ENCODE peak calls at places on chromosomes 11 and 22, in ten cellular contexts. D is sigmoid colon; Q is HFFc6; M is activated CD4-positive, alpha-beta T cell treated with anti-CD3 and anti-CD28 coated beads for 24 hours; I is NCI-H1092 treated with DMSO at 0.1 percent for 48 hours; N is HCT116; V is left lung; O is activated T-cell treated with anti-CD3 and anti-CD28 coated beads, Interleukin-2, amount 50 U/mL, for 72 hours; X is T-cell; Y is C1 segment of cervical spinal cord. J is an unnamed sample.

GRCh38 chr11:34461215-34461614 is 22.5 kb downstream of the CAT start:
- DNase-seq in D (no peak), Q (no peak), M (no peak), I (no peak), N (no peak), V (no peak), O (no peak), X (no peak), Y (no peak), J (no peak)

GRCh38 chr11:31340903-31341572 is 28.5 kb downstream of the DCDC1 start:
- DNase-seq in D (no peak), Q (peak), M (no peak), I (peak), N (peak), V (no peak), O (peak), X (no peak), Y (no peak), J (no peak)

GRCh38 chr11:101003468-101003867 is 126.1 kb downstream of the PGR start:
- DNase-seq in D (no peak), Q (no peak), M (no peak), I (no peak), N (peak), V (no peak), O (no peak), X (no peak), Y (no peak), J (no peak)

GRCh38 chr11:28919194-28919593 is 811.0 kb downstream of the METTL15 start:
- DNase-seq in D (no peak), Q (no peak), M (no peak), I (no peak), N (no peak), V (no peak), O (no peak), X (no peak), Y (no peak), J (no peak)

GRCh38 chr11:16986434-16987204 is 27.6 kb downstream of the PLEKHA7 start:
- DNase-seq in D (no peak), Q (no peak), M (peak), I (no peak), N (no peak), V (no peak), O (peak), X (peak), Y (no peak), J (peak)

GRCh38 chr11:76208829-76209670 is 2.7 kb upstream of the WNT11 start:
- DNase-seq in D (peak), Q (no peak), M (peak), I (peak), N (no peak), V (peak), O (peak), X (peak), Y (no peak), J (peak)

GRCh38 chr22:50189849-50190181 is 4.1 kb downstream of the TRABD start:
- DNase-seq in D (no peak), Q (no peak), M (no peak), I (no peak), N (no peak), V (no peak), O (no peak), X (no peak), Y (no peak), J (no peak)

GRCh38 chr11:30322162-30322561 is 742 bp upstream of the ARL14EP start:
- DNase-seq in D (no peak), Q (no peak), M (no peak), I (no peak), N (no peak), V (no peak), O (no peak), X (no peak), Y (no peak), J (no peak)

GRCh38 chr22:31537019-31537535 is 40.7 kb downstream of the SFI1 start:
- DNase-seq in D (peak), Q (no peak), M (no peak), I (no peak), N (no peak), V (no peak), O (peak), X (no peak), Y (no peak), J (no peak)

GRCh38 chr22:23054531-23055257 is 15.6 kb upstream of the GNAZ start:
- DNase-seq in D (no peak), Q (no peak), M (no peak), I (no peak), N (no peak), V (no peak), O (no peak), X (peak), Y (no peak), J (no peak)

GRCh38 chr22:29536411-29536810 is 17.1 kb downstream of the THOC5 start:
- DNase-seq in D (no peak), Q (no peak), M (no peak), I (no peak), N (no peak), V (no peak), O (no peak), X (no peak), Y (no peak), J (no peak)

GRCh38 chr11:10050561-10050960 is 243.5 kb downstream of the SBF2 start:
- DNase-seq in D (no peak), Q (peak), M (no peak), I (no peak), N (no peak), V (no peak), O (no peak), X (no peak), Y (no peak), J (no peak)

GRCh38 chr11:75280227-75280671 is 39.7 kb downstream of the TPBGL start:
- DNase-seq in D (peak), Q (peak), M (peak), I (peak), N (peak), V (no peak), O (peak), X (peak), Y (peak), J (peak)

GRCh38 chr22:45775062-45775461 is 103.4 kb downstream of the ATXN10 start:
- DNase-seq in D (no peak), Q (no peak), M (no peak), I (no peak), N (no peak), V (no peak), O (no peak), X (no peak), Y (no peak), J (no peak)

GRCh38 chr11:46364791-46365190 is 16.7 kb upstream of the MDK start:
- DNase-seq in D (no peak), Q (no peak), M (no peak), I (no peak), N (no peak), V (peak), O (no peak), X (no peak), Y (no peak), J (no peak)

GRCh38 chr11:67043572-67044329 is 12.9 kb upstream of the RHOD start:
- DNase-seq in D (no peak), Q (no peak), M (no peak), I (no peak), N (no peak), V (no peak), O (no peak), X (no peak), Y (no peak), J (no peak)

GRCh38 chr22:19519041-19519926 is 4.9 kb downstream of the CLDN5 start:
- DNase-seq in D (no peak), Q (no peak), M (no peak), I (no peak), N (no peak), V (no peak), O (no peak), X (no peak), Y (peak), J (no peak)

GRCh38 chr11:85725510-85726258 is 39.7 kb upstream of the CCDC89 start:
- DNase-seq in D (no peak), Q (peak), M (no peak), I (no peak), N (peak), V (no peak), O (no peak), X (no peak), Y (no peak), J (no peak)

GRCh38 chr11:133942594-133942993 is 14.2 kb downstream of the IGSF9B start:
- DNase-seq in D (no peak), Q (no peak), M (no peak), I (no peak), N (no peak), V (no peak), O (no peak), X (no peak), Y (no peak), J (no peak)

GRCh38 chr22:42877597-42878340 is 20.7 kb upstream of the ARFGAP3 start:
- DNase-seq in D (no peak), Q (no peak), M (no peak), I (no peak), N (no peak), V (peak), O (no peak), X (no peak), Y (no peak), J (peak)

GRCh38 chr11:8084352-8084751 is 3.3 kb downstream of the TUB start:
- DNase-seq in D (no peak), Q (no peak), M (no peak), I (no peak), N (no peak), V (no peak), O (no peak), X (no peak), Y (no peak), J (no peak)

GRCh38 chr11:85815186-85815911 is 4.4 kb upstream of the SYTL2 start:
- DNase-seq in D (no peak), Q (peak), M (no peak), I (no peak), N (no peak), V (no peak), O (no peak), X (no peak), Y (no peak), J (no peak)

GRCh38 chr11:35104655-35105054 is 34.3 kb upstream of the CD44 start:
- DNase-seq in D (no peak), Q (no peak), M (no peak), I (no peak), N (no peak), V (no peak), O (no peak), X (no peak), Y (no peak), J (no peak)